ENCODE peak calls at places on chromosomes 3 and 15, in ten cellular contexts. Z, F, H, L, U, J, K, V, X and C are unnamed samples.

GRCh38 chr3:45777111-45777752 is 19.1 kb downstream of the SLC6A20 start:
- DNase-seq in Z (no peak), F (no peak), H (no peak), L (no peak), U (no peak), J (no peak), K (no peak), V (no peak), X (no peak), C (peak)

GRCh38 chr15:31265090-31265870 is 61.4 kb upstream of the KLF13 start:
- DNase-seq in Z (no peak), F (no peak), H (no peak), L (peak), U (no peak), J (no peak), K (no peak), V (peak), X (peak), C (peak)

GRCh38 chr15:80701676-80702311 is 6.7 kb downstream of the ABHD17C start:
- DNase-seq in Z (no peak), F (no peak), H (no peak), L (no peak), U (no peak), J (no peak), K (no peak), V (no peak), X (no peak), C (no peak)

GRCh38 chr15:32688151-32688639 is 29.6 kb upstream of the GREM1 start:
- DNase-seq in Z (no peak), F (peak), H (peak), L (no peak), U (no peak), J (no peak), K (peak), V (no peak), X (no peak), C (no peak)

GRCh38 chr15:62110000-62110851 is 43.4 kb downstream of the C2CD4A start:
- DNase-seq in Z (no peak), F (peak), H (peak), L (no peak), U (no peak), J (no peak), K (no peak), V (no peak), X (no peak), C (no peak)

GRCh38 chr3:171680690-171681416 is 129.4 kb downstream of the PLD1 start:
- DNase-seq in Z (no peak), F (no peak), H (no peak), L (no peak), U (no peak), J (no peak), K (no peak), V (no peak), X (no peak), C (no peak)

GRCh38 chr3:172512363-172512762 is 10.9 kb downstream of the TNFSF10 start:
- DNase-seq in Z (no peak), F (no peak), H (no peak), L (peak), U (no peak), J (peak), K (no peak), V (no peak), X (peak), C (no peak)

GRCh38 chr15:68618339-68619302 is 39.8 kb downstream of the CORO2B start:
- DNase-seq in Z (no peak), F (no peak), H (no peak), L (no peak), U (no peak), J (no peak), K (no peak), V (no peak), X (peak), C (no peak)

GRCh38 chr15:62588930-62589655 is 424.0 kb upstream of the C2CD4B start:
- DNase-seq in Z (no peak), F (no peak), H (no peak), L (no peak), U (peak), J (no peak), K (no peak), V (no peak), X (no peak), C (no peak)

GRCh38 chr3:135453333-135453732 is 512.2 kb upstream of the PPP2R3A start:
- DNase-seq in Z (no peak), F (no peak), H (no peak), L (no peak), U (no peak), J (no peak), K (no peak), V (no peak), X (no peak), C (no peak)

GRCh38 chr3:36132214-36132613 is 248.1 kb upstream of the STAC start:
- DNase-seq in Z (no peak), F (no peak), H (no peak), L (no peak), U (no peak), J (no peak), K (no peak), V (no peak), X (no peak), C (no peak)
- TF ChIP-seq CTCF in Z (no peak), F (no peak), H (no peak), L (no peak), U (peak), J (peak), K (no peak), V (no peak), X (no peak), C (no peak)

DNA sequence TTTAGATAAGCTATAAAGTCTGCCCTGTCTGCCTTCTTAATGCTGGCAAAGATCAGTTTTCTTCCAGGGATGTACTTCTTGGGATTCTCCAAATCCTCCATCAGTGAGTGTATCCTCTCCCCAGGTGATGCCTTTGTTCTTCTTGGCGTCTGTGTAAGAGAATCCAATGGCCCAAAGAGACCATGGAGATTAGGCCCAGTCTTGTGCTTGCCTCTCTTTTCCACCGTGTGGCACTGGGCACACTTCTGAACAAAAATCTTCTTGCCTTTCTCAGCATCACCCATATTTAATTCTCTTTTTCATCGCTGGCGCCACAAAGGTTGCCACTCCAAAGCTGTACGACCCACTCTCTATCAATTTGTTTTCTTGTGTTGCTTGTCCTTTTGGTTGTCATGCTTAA is 32.2 kb upstream of the TAMM41 start:
- DNase-seq in Z (no peak), F (no peak), H (no peak), L (no peak), U (no peak), J (no peak), K (no peak), V (no peak), X (no peak), C (no peak)
- TF ChIP-seq CTCF in Z (no peak), F (no peak), H (no peak), L (no peak), U (no peak), J (no peak), K (no peak), V (no peak), X (no peak), C (no peak)

DNA sequence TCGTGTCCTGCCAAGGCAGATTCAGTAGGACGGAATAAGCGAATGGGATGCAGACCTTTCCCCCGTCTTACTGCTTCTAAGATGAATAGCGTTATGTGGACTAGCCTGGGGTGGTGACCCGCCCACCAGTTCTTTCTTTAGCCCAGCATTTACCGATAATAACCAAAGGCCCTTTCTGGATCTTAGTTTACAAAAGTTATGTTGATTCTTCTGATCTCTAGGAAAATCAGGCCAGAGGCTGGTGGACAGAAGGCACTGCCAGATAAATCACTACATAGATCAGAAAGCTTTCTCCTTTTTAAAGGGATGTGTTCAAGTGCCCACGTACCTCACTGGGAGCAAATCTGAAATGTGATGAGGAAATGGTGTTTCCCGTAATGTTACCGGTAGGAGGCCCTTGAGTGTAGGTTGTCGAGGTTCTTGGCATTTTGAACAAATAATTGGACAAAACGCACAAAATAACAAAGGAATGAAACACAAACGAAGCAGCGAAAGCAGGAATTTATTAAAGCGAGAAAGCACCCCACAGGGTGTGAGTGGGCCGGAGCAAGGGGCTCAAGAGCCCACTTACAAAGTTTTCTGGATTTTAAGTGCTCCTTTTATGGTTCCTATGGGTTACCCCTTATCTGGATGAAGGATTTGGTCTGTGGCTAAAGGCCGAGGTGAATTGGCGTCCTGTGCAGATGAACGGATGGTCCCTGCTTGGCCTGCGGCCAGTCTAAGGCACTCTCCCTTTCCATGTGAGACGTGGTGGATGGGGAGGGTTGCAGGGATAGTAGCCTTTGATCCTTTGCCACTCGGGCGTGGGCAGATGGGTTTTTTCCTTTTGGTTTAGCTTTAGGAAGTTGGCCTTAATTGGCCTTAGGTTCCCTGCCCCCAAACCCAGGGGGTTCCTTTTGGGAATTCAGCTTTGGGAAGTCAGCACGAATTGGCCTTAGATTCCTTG is 977 bp downstream of the SNX1 start:
- DNase-seq in Z (no peak), F (peak), H (no peak), L (no peak), U (peak), J (no peak), K (no peak), V (no peak), X (no peak), C (no peak)
- TF ChIP-seq CTCF in Z (no peak), F (no peak), H (no peak), L (no peak), U (peak), J (no peak), K (peak), V (no peak), X (no peak), C (peak)

GRCh38 chr3:189563841-189564563 is 67.2 kb upstream of the TP63 start:
- DNase-seq in Z (no peak), F (no peak), H (no peak), L (no peak), U (peak), J (no peak), K (peak), V (no peak), X (no peak), C (no peak)
- TF ChIP-seq CTCF in Z (no peak), F (no peak), H (no peak), L (no peak), U (peak), J (no peak), K (no peak), V (no peak), X (no peak), C (no peak)

GRCh38 chr3:197001106-197001971 is 28.3 kb downstream of the MELTF start:
- DNase-seq in Z (no peak), F (no peak), H (no peak), L (no peak), U (no peak), J (no peak), K (no peak), V (no peak), X (peak), C (no peak)

GRCh38 chr3:197001972-197002700 is 27.5 kb downstream of the MELTF start:
- DNase-seq in Z (no peak), F (no peak), H (peak), L (no peak), U (no peak), J (no peak), K (no peak), V (peak), X (peak), C (no peak)

GRCh38 chr3:197000211-197000610 is 29.4 kb downstream of the MELTF start:
- DNase-seq in Z (no peak), F (no peak), H (no peak), L (no peak), U (no peak), J (no peak), K (no peak), V (no peak), X (peak), C (no peak)

GRCh38 chr3:197003461-197004385 is 25.9 kb downstream of the MELTF start:
- DNase-seq in Z (peak), F (no peak), H (peak), L (no peak), U (no peak), J (no peak), K (no peak), V (peak), X (peak), C (no peak)

GRCh38 chr3:197002701-197003454 is 26.7 kb downstream of the MELTF start:
- DNase-seq in Z (peak), F (peak), H (peak), L (peak), U (no peak), J (peak), K (peak), V (peak), X (peak), C (peak)
- TF ChIP-seq CTCF in Z (peak), F (peak), H (peak), L (peak), U (peak), J (no peak), K (no peak), V (peak), X (peak), C (peak)